ENCODE peak calls at places on chromosomes 4 and X, in eight cellular contexts. A is CD8-positive, alpha-beta memory T cell; I is GM23248; Q is activated CD4-positive, alpha-beta T cell treated with anti-CD3 and anti-CD28 coated beads for 4 hours; V is NB4; M is caudate nucleus; C is HFFc6; F is HS-5. U is an unnamed sample.

GRCh38 chrX:32139463-32139862 is 1067.6 kb upstream of the FTHL17 start:
- DNase-seq in A (no peak), V (no peak), M (no peak), I (no peak), Q (no peak), F (no peak), C (no peak), U (no peak)

GRCh38 chrX:119784747-119785446 is 6.5 kb downstream of the RPL39 start:
- DNase-seq in Q (peak), C (peak), I (peak), M (no peak), V (peak), A (peak), F (no peak), U (no peak)

GRCh38 chr4:25080571-25080970 is 49.8 kb upstream of the LGI2 start:
- DNase-seq in C (no peak), V (no peak), A (no peak), F (no peak), Q (no peak), I (no peak), M (no peak), U (no peak)

GRCh38 chrX:2693526-2694002 is 2.5 kb downstream of the CD99 start:
- DNase-seq in V (no peak), Q (no peak), F (no peak), I (peak), A (no peak), C (no peak), M (no peak), U (no peak)

GRCh38 chr4:169770411-169770810 is 12.7 kb upstream of the HPF1 start:
- DNase-seq in C (no peak), V (no peak), A (no peak), F (no peak), I (no peak), Q (no peak), M (no peak), U (no peak)

GRCh38 chr4:64799751-64800150 is 390.5 kb upstream of the TECRL start:
- DNase-seq in I (no peak), F (no peak), C (no peak), A (no peak), V (no peak), Q (no peak), M (no peak), U (no peak)

GRCh38 chr4:185792384-185793146 is 19.4 kb downstream of the SORBS2 start:
- DNase-seq in V (no peak), I (peak), F (peak), C (peak), A (no peak), M (no peak), Q (no peak), U (peak)

GRCh38 chrX:19361701-19362100 is 18.0 kb downstream of the PDHA1 start:
- DNase-seq in M (no peak), A (no peak), Q (no peak), I (no peak), C (no peak), F (no peak), V (no peak), U (no peak)

GRCh38 chrX:26586570-26586969 is 370.6 kb downstream of the MAGEB5 start:
- DNase-seq in A (no peak), V (no peak), M (no peak), F (no peak), Q (no peak), I (no peak), C (no peak), U (no peak)

GRCh38 chr4:89995006-89995405 is 100.4 kb downstream of the MMRN1 start:
- DNase-seq in A (no peak), C (no peak), F (no peak), I (no peak), V (no peak), Q (no peak), M (no peak), U (no peak)

GRCh38 chr4:84238247-84239090 is 260.6 kb downstream of the NKX6-1 start:
- DNase-seq in A (no peak), Q (no peak), F (peak), C (no peak), V (peak), M (no peak), I (peak), U (peak)